ENCODE peak calls at places on chromosomes 13 and 19, in eight cellular contexts. E is WTC11, G is mammary epithelial cell, R is nephron progenitor cell, M is midbrain, K is ACHN, Z is fibroblast of the conjunctiva, D is AG08395. V is an unnamed sample.

GRCh38 chr13:113816925-113817859 is 46.7 kb downstream of the GAS6 start:
- DNase-seq in E (peak), G (peak), R (peak), M (peak), K (peak), Z (peak), D (peak), V (peak)

GRCh38 chr13:51974485-51974884 is 36.8 kb downstream of the ATP7B start:
- DNase-seq in E (no peak), G (no peak), R (no peak), M (no peak), K (no peak), Z (no peak), D (no peak), V (no peak)

GRCh38 chr19:55173717-55174409 is 6.2 kb downstream of the SYT5 start:
- DNase-seq in E (peak), G (peak), R (peak), M (no peak), K (peak), Z (peak), D (peak), V (peak)

GRCh38 chr13:20546559-20546958 is 20.4 kb upstream of the IFT88 start:
- DNase-seq in E (no peak), G (no peak), R (no peak), M (no peak), K (no peak), Z (no peak), D (no peak), V (no peak)

GRCh38 chr13:40639226-40639681 is 27.2 kb downstream of the FOXO1 start:
- DNase-seq in E (no peak), G (no peak), R (no peak), M (no peak), K (no peak), Z (peak), D (peak), V (no peak)

GRCh38 chr13:30376426-30377311 is 45.6 kb upstream of the UBE2L5 start:
- DNase-seq in E (no peak), G (peak), R (no peak), M (no peak), K (no peak), Z (no peak), D (no peak), V (no peak)

GRCh38 chr13:23956106-23956505 is 58.8 kb upstream of the C1QTNF9B start:
- DNase-seq in E (no peak), G (peak), R (no peak), M (no peak), K (peak), Z (no peak), D (no peak), V (no peak)

GRCh38 chr13:47661076-47661475 is 340.0 kb downstream of the SUCLA2 start:
- DNase-seq in E (no peak), G (peak), R (no peak), M (no peak), K (no peak), Z (no peak), D (peak), V (no peak)

GRCh38 chr13:36282818-36283432 is 14.7 kb downstream of the CCDC169 start:
- DNase-seq in E (no peak), G (peak), R (no peak), M (peak), K (peak), Z (no peak), D (peak), V (no peak)

GRCh38 chr19:366951-367350 is 22.4 kb upstream of the MIER2 start:
- DNase-seq in E (no peak), G (no peak), R (no peak), M (no peak), K (no peak), Z (no peak), D (no peak), V (peak)

GRCh38 chr19:22052644-22053013 is 345 bp downstream of the ZNF257 start:
- DNase-seq in E (no peak), G (no peak), R (no peak), M (no peak), K (no peak), Z (no peak), D (no peak), V (no peak)

GRCh38 chr19:16896098-16896912 is 7.5 kb downstream of the F2RL3 start:
- DNase-seq in E (peak), G (no peak), R (peak), M (no peak), K (no peak), Z (no peak), D (no peak), V (no peak)

GRCh38 chr13:25118371-25118770 is 22.4 kb downstream of the PABPC3 start:
- DNase-seq in E (no peak), G (no peak), R (no peak), M (no peak), K (no peak), Z (no peak), D (no peak), V (no peak)

GRCh38 chr19:19315444-19315843 is 4.9 kb downstream of the SUGP1 start:
- DNase-seq in E (peak), G (no peak), R (no peak), M (no peak), K (peak), Z (no peak), D (no peak), V (no peak)

GRCh38 chr19:18259848-18260247 is 14.4 kb downstream of the IQCN start:
- DNase-seq in E (no peak), G (no peak), R (no peak), M (no peak), K (no peak), Z (no peak), D (peak), V (no peak)

GRCh38 chr13:74889321-74889720 is 592.6 kb downstream of the TBC1D4 start:
- DNase-seq in E (no peak), G (peak), R (no peak), M (no peak), K (no peak), Z (no peak), D (no peak), V (no peak)

GRCh38 chr19:48480151-48480475 is 10.9 kb downstream of the CYTH2 start:
- DNase-seq in E (peak), G (no peak), R (no peak), M (peak), K (no peak), Z (no peak), D (peak), V (peak)

GRCh38 chr19:43634068-43634467 is 5.6 kb downstream of the CADM4 start:
- DNase-seq in E (no peak), G (no peak), R (no peak), M (no peak), K (no peak), Z (no peak), D (no peak), V (no peak)

GRCh38 chr19:49338691-49339363 is 3.6 kb downstream of the CD37 start:
- DNase-seq in E (peak), G (peak), R (peak), M (no peak), K (no peak), Z (no peak), D (peak), V (peak)

GRCh38 chr19:50739841-50740426 is 16.8 kb downstream of the CLEC11A start:
- DNase-seq in E (peak), G (no peak), R (no peak), M (no peak), K (no peak), Z (no peak), D (no peak), V (no peak)

GRCh38 chr19:49827034-49827433 is 8.9 kb downstream of the MED25 start:
- DNase-seq in E (no peak), G (no peak), R (no peak), M (no peak), K (no peak), Z (no peak), D (no peak), V (no peak)

GRCh38 chr19:11581740-11582139 is 4.3 kb upstream of the ACP5 start:
- DNase-seq in E (no peak), G (no peak), R (no peak), M (no peak), K (no peak), Z (no peak), D (no peak), V (no peak)